ENCODE peak calls at places on chromosomes 11 and 22, in five cellular contexts. I is neural crest cell, E is MV-4-11, F is colonic mucosa, Y is cardiac muscle cell. T is an unnamed sample.

GRCh38 chr11:34427171-34427805 is 11.4 kb upstream of the CAT start:
- DNase-seq in I (no peak), E (peak; percentile 99), F (no peak), Y (peak; percentile 9), T (no peak)

GRCh38 chr11:132126973-132127900 is 756.8 kb downstream of the NTM start:
- DNase-seq in I (peak; percentile 19), E (no peak), F (peak; percentile 45), Y (peak; percentile 21), T (peak; percentile 46)

GRCh38 chr11:125062931-125063428 is at the start of gene SLC37A2:
- DNase-seq in I (peak; percentile 46), E (peak; percentile 85), F (peak; percentile 40), Y (peak; percentile 83), T (peak; percentile 36)

GRCh38 chr11:86955674-86956522 is 703 bp upstream of the FZD4 start:
- DNase-seq in I (peak; percentile 69), E (peak; percentile 21), F (peak; percentile 79), Y (peak; percentile 94), T (peak; percentile 49)

GRCh38 chr22:38170469-38170868 is 11.2 kb downstream of the PLA2G6 start:
- DNase-seq in I (no peak), E (no peak), F (no peak), Y (no peak), T (no peak)

GRCh38 chr11:71459767-71460320 is 6.8 kb downstream of the NADSYN1 start:
- DNase-seq in I (peak; percentile 46), E (no peak), F (no peak), Y (no peak), T (no peak)

GRCh38 chr11:70841264-70841663 is 411.1 kb downstream of the SHANK2 start:
- DNase-seq in I (no peak), E (no peak), F (no peak), Y (no peak), T (no peak)

GRCh38 chr11:9001736-9002135 is 2.1 kb downstream of the NRIP3 start:
- DNase-seq in I (no peak), E (peak; percentile 94), F (no peak), Y (no peak), T (no peak)

GRCh38 chr11:48062649-48063048 is 82.3 kb downstream of the PTPRJ start:
- DNase-seq in I (no peak), E (no peak), F (no peak), Y (no peak), T (no peak)